ENCODE peak calls at places on chromosomes 12 and 14, in five cellular contexts. O, A, P, F and E are unnamed samples.

GRCh38 chr12:67459578-67459977 is 189.0 kb upstream of the DYRK2 start:
- DNase-seq in O (no peak), A (no peak), P (no peak), F (no peak), E (no peak)

GRCh38 chr12:54374555-54375257 is 9.8 kb downstream of the ZNF385A start:
- DNase-seq in O (no peak), A (no peak), P (no peak), F (no peak), E (no peak)

GRCh38 chr12:64461634-64462414 is 9.9 kb downstream of the TBK1 start:
- DNase-seq in O (no peak), A (peak), P (no peak), F (no peak), E (peak)

GRCh38 chr12:52391618-52392002 is 6.2 kb upstream of the KRT84 start:
- DNase-seq in O (no peak), A (no peak), P (peak), F (peak), E (no peak)

GRCh38 chr12:124241776-124242528 is 52.9 kb upstream of the RFLNA start:
- DNase-seq in O (no peak), A (no peak), P (no peak), F (no peak), E (no peak)

GRCh38 chr12:53096089-53096741 is 1.3 kb upstream of the IGFBP6 start:
- DNase-seq in O (no peak), A (peak), P (peak), F (peak), E (no peak)

GRCh38 chr12:120066341-120066740 is 50.2 kb downstream of the RAB35 start:
- DNase-seq in O (no peak), A (no peak), P (no peak), F (no peak), E (no peak)

GRCh38 chr12:78115889-78116288 is 285.2 kb downstream of the NAV3 start:
- DNase-seq in O (no peak), A (peak), P (no peak), F (no peak), E (no peak)

GRCh38 chr14:21332950-21333349 is 50.9 kb downstream of the SUPT16H start:
- DNase-seq in O (no peak), A (no peak), P (no peak), F (no peak), E (no peak)

GRCh38 chr14:52015411-52016030 is 26.2 kb downstream of the RTRAF start:
- DNase-seq in O (no peak), A (peak), P (no peak), F (no peak), E (no peak)

GRCh38 chr12:106226884-106227640 is 20.8 kb downstream of the CKAP4 start:
- DNase-seq in O (no peak), A (peak), P (no peak), F (no peak), E (no peak)

GRCh38 chr14:58607571-58608317 is 30.0 kb upstream of the DACT1 start:
- DNase-seq in O (no peak), A (peak), P (no peak), F (no peak), E (peak)

GRCh38 chr12:76341436-76342030 is 6.7 kb downstream of the BBS10 start:
- DNase-seq in O (no peak), A (peak), P (no peak), F (no peak), E (no peak)

GRCh38 chr14:104820669-104821228 is 19.8 kb downstream of the ZBTB42 start:
- DNase-seq in O (no peak), A (peak), P (peak), F (peak), E (no peak)

GRCh38 chr14:53538316-53538851 is 385.3 kb upstream of the DDHD1 start:
- DNase-seq in O (peak), A (peak), P (no peak), F (no peak), E (no peak)

GRCh38 chr12:23855813-23856212 is 93.7 kb downstream of the SOX5 start:
- DNase-seq in O (no peak), A (no peak), P (no peak), F (no peak), E (no peak)

GRCh38 chr14:27096091-27096490 is 498.3 kb upstream of the NOVA1 start:
- DNase-seq in O (no peak), A (no peak), P (no peak), F (no peak), E (peak)

GRCh38 chr12:118581396-118581795 is 205.0 kb downstream of the SUDS3 start:
- DNase-seq in O (no peak), A (no peak), P (no peak), F (no peak), E (no peak)

GRCh38 chr14:92224348-92224954 is 98.5 kb upstream of the SLC24A4 start:
- DNase-seq in O (no peak), A (peak), P (no peak), F (no peak), E (no peak)

GRCh38 chr14:65192686-65193085 is 90.4 kb upstream of the MAX start:
- DNase-seq in O (no peak), A (no peak), P (no peak), F (no peak), E (no peak)

GRCh38 chr12:65986047-65986446 is 144.5 kb downstream of the LLPH start:
- DNase-seq in O (no peak), A (no peak), P (no peak), F (no peak), E (no peak)

GRCh38 chr14:74548881-74549280 is 55.3 kb downstream of the ISCA2 start:
- DNase-seq in O (no peak), A (peak), P (peak), F (no peak), E (no peak)

GRCh38 chr14:65958664-65959562 is 527.3 kb upstream of the CCDC196 start:
- DNase-seq in O (no peak), A (peak), P (no peak), F (peak), E (no peak)

GRCh38 chr12:77648716-77649115 is 182.0 kb upstream of the NAV3 start:
- DNase-seq in O (no peak), A (no peak), P (no peak), F (no peak), E (no peak)

GRCh38 chr12:103824845-103825244 is 16.2 kb downstream of the NT5DC3 start:
- DNase-seq in O (no peak), A (peak), P (no peak), F (no peak), E (no peak)

GRCh38 chr12:646303-647038 is 16.8 kb downstream of the NINJ2 start:
- DNase-seq in O (no peak), A (no peak), P (peak), F (no peak), E (no peak)

GRCh38 chr12:25051583-25052190 is 102.8 kb upstream of the BCAT1 start:
- DNase-seq in O (no peak), A (no peak), P (no peak), F (no peak), E (no peak)

GRCh38 chr12:49842519-49843352 is at the start of gene BCDIN3D:
- DNase-seq in O (peak), A (peak), P (peak), F (peak), E (peak)

GRCh38 chr12:96985515-96986362 is 78.7 kb downstream of the NEDD1 start:
- DNase-seq in O (no peak), A (no peak), P (no peak), F (peak), E (no peak)

GRCh38 chr12:116381744-116382455 is 104.4 kb upstream of the MED13L start:
- DNase-seq in O (peak), A (peak), P (no peak), F (no peak), E (peak)

GRCh38 chr12:65602579-65603295 is 221.5 kb upstream of the HMGA2 start:
- DNase-seq in O (peak), A (peak), P (peak), F (peak), E (peak)

GRCh38 chr14:91163316-91163715 is 49.4 kb downstream of the DGLUCY start:
- DNase-seq in O (no peak), A (no peak), P (no peak), F (no peak), E (no peak)

GRCh38 chr14:101560534-101561113 is 671 bp upstream of the DIO3 start:
- DNase-seq in O (no peak), A (no peak), P (no peak), F (no peak), E (no peak)
- TF ChIP-seq CTCF in O (no peak), A (no peak), P (no peak), F (no peak), E (no peak)

GRCh38 chr12:46265734-46266133 is 3.1 kb downstream of the SLC38A1 start:
- DNase-seq in O (no peak), A (no peak), P (no peak), F (no peak), E (no peak)

GRCh38 chr12:46264057-46264456 is 4.8 kb downstream of the SLC38A1 start:
- DNase-seq in O (no peak), A (peak), P (no peak), F (no peak), E (no peak)

GRCh38 chr12:46261658-46262057 is 7.2 kb downstream of the SLC38A1 start:
- DNase-seq in O (no peak), A (no peak), P (no peak), F (no peak), E (no peak)

GRCh38 chr12:46265102-46265501 is 3.7 kb downstream of the SLC38A1 start:
- DNase-seq in O (no peak), A (no peak), P (no peak), F (no peak), E (no peak)

DNA sequence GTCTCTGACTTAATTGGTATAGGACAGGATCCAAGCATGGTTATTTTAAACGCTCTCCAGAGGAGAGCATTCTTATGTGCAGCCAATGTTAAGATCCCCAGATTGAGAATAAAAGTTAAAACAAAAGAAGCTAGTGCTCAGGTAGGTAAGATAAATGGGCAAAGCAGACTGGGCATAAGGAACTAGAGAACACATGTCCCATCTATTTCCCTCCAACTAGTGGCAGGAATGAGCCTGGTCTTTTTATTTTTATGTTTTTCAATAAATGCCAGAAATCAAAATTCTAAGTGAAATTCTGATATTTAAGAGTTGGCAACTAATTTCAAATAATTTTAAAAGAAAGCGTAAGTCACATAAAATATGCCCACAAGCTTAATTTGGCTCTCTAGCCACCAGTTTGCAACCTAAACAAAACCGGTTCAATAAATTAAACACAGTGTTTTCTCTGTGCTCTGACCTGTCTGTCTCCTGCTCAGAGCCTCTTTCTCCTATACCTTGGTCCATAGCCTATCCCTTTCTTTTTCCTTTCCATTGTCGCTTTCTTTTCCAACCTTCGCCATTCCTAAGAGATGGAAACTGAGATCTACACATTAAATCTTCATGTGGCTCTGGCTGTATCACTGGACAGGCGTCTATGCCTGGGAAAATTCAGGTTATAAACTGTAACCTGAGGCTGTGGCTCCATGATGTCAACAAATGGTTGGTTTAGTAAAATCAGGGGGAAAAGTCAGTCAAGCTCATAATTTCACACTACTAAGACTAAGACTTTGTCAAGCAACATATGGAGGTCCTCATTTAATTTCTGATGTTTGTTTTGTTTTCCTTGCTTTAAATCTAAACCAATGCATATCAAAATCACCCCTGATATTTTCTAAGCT is 5.5 kb downstream of the SLC38A1 start:
- DNase-seq in O (no peak), A (no peak), P (no peak), F (no peak), E (no peak)
- TF ChIP-seq CTCF in O (peak), A (peak), P (peak), F (no peak), E (peak)

GRCh38 chr14:95128140-95128539 is 29.2 kb downstream of the DICER1 start:
- DNase-seq in O (no peak), A (no peak), P (no peak), F (no peak), E (no peak)

GRCh38 chr14:95125156-95125555 is 32.2 kb downstream of the DICER1 start:
- DNase-seq in O (no peak), A (no peak), P (no peak), F (no peak), E (no peak)

GRCh38 chr14:95125951-95126350 is 31.4 kb downstream of the DICER1 start:
- DNase-seq in O (no peak), A (no peak), P (no peak), F (no peak), E (no peak)

GRCh38 chr14:95127531-95127911 is 29.8 kb downstream of the DICER1 start:
- DNase-seq in O (no peak), A (no peak), P (no peak), F (no peak), E (no peak)

GRCh38 chr14:95126906-95127530 is 30.3 kb downstream of the DICER1 start:
- DNase-seq in O (no peak), A (peak), P (no peak), F (no peak), E (no peak)
- TF ChIP-seq CTCF in O (no peak), A (no peak), P (no peak), F (no peak), E (no peak)

GRCh38 chr12:45742590-45742989 is 13.1 kb downstream of the ARID2 start:
- DNase-seq in O (no peak), A (no peak), P (no peak), F (no peak), E (no peak)

GRCh38 chr12:45743247-45743646 is 13.7 kb downstream of the ARID2 start:
- DNase-seq in O (no peak), A (no peak), P (no peak), F (no peak), E (no peak)

GRCh38 chr12:45745861-45746277 is 16.4 kb downstream of the ARID2 start:
- DNase-seq in O (no peak), A (peak), P (no peak), F (no peak), E (no peak)
- TF ChIP-seq CTCF in O (peak), A (peak), P (peak), F (no peak), E (peak)

GRCh38 chr12:9940370-9940769 is 8.2 kb upstream of the CLEC2A start:
- DNase-seq in O (no peak), A (peak), P (no peak), F (no peak), E (no peak)
- TF ChIP-seq CTCF in O (peak), A (peak), P (no peak), F (no peak), E (peak)

DNA sequence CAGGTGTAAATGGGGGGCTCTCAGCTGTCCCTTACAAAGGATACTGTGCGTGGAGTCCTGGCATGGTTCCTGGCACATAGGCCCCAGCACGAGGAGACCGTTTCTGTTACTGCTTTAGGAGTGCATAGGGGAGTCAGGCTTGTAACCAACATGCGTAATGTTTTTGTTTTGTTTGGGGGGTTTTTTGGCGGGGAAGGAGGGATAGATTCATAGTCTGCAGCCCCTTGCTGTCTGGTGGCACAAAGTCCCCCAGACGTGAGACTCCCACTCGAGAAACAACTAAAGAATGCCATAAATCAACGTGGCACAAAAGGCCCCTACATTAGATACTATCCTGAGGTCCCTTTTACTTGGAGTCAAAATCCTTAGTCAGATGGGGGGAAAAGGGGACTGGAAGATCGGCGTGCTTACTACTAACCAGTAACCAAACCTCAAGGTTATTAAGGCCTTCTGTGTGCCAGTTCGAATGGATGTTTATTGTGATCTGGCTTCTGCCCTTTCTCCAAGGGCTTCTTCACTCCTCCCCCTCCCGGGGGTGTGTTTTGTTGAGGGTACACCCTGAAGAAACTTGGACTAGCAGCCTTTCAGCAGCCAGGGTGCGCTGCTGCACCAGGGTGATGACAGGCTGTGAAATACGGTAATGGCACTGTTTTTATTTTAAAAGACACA is 873 bp downstream of the ISCU start:
- DNase-seq in O (peak), A (peak), P (peak), F (no peak), E (no peak)
- TF ChIP-seq CTCF in O (peak), A (peak), P (peak), F (peak), E (peak)

GRCh38 chr12:45208604-45209487 is 7.0 kb upstream of the ANO6 start:
- DNase-seq in O (no peak), A (peak), P (no peak), F (no peak), E (no peak)
- TF ChIP-seq CTCF in O (no peak), A (no peak), P (no peak), F (no peak), E (no peak)

DNA sequence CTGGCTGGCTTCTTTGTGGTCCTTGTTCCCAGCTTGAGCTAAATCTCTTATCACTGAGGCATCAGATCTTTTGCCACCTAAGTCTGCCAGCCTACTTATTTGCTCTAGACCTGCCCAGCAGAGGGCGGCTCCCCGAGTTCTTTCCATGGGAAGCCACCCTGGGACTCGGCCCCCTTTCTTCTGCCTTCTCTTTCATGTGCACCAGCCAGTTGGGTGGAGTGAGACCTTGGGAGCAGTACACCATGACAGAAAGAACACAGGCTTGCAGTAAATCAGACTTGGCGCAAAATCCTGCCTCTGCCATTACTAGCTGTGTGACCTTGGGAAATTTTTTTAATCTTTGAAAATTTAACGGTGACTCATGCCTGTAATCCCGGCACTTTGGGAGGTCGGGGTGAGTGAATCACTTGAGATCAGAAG is 7.4 kb downstream of the SMAGP start:
- DNase-seq in O (no peak), A (peak), P (no peak), F (no peak), E (peak)
- TF ChIP-seq CTCF in O (no peak), A (peak), P (peak), F (peak), E (peak)

DNA sequence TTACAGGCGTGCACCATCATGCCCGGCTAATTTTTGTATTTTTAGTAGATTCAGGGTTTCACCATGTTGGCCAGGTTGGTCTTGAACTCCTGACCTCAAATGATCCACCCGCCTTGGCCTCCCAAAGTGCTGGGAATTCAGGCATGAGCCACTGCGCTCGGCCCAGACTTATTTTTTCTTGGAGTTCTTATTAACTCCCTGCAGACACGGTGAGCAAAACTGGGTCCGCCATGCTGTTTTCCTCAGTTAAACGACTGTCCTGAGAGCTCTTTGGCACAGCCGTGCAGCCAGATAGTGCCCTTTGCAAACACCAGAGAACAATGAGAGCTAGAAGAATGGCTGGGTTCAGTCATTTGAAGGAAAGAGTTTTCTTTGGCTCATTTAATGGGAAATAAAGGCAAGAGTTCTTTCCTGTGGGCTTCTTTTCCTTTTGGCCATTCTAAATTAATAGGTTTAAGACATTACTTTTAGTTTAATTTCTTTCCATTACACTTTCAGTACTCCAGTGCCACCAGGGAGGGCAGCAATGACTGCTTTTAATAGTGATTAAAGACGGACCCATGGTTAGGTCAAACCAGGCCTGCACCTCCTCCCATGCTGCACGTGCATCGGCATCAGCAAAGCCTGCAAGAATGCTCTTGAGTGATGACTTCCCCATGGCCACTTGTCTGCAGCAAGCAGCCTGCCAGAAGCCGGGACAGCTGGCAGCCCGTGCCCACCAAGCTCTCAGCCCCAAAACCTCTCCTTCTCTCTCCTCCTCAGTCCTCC is 60.7 kb downstream of the VCPKMT start:
- DNase-seq in O (no peak), A (no peak), P (peak), F (no peak), E (no peak)
- TF ChIP-seq CTCF in O (no peak), A (peak), P (no peak), F (no peak), E (peak)

GRCh38 chr12:3797649-3798048 is 44.7 kb upstream of the CRACR2A start:
- DNase-seq in O (no peak), A (no peak), P (no peak), F (no peak), E (no peak)
- TF ChIP-seq CTCF in O (no peak), A (no peak), P (no peak), F (no peak), E (peak)